ENCODE peak calls at places on chromosomes 11 and 22, in four cellular contexts. G is A549, S is foreskin keratinocyte, O is activated B cell treated with CpG ODN at 0.5 μM for 24 hours. K is an unnamed sample.
A peak's percentile ranks its signal among the peaks of the same experiment; 100 is the strongest.

GRCh38 chr11:2708757-2709281 is 9.0 kb upstream of the KCNQ1OT1 start:
- DNase-seq in O (no peak), S (no peak), G (no peak), K (no peak)

GRCh38 chr11:89521294-89521693 is 30.1 kb upstream of the NOX4 start:
- DNase-seq in O (no peak), G (no peak), S (no peak), K (no peak)

GRCh38 chr11:11587122-11587521 is 34.7 kb downstream of the GALNT18 start:
- DNase-seq in S (no peak), O (no peak), G (no peak), K (no peak)

GRCh38 chr11:11148104-11148509 is 204.9 kb downstream of the CSNK2A3 start:
- DNase-seq in S (peak; percentile 65), O (no peak), G (peak; percentile 29), K (no peak)

GRCh38 chr11:64343740-64344133 is 3.7 kb downstream of the CCDC88B start:
- DNase-seq in O (no peak), S (no peak), G (peak; percentile 52), K (no peak)

GRCh38 chr11:24609778-24610177 is 112.9 kb downstream of the LUZP2 start:
- DNase-seq in O (no peak), S (no peak), G (no peak), K (no peak)

GRCh38 chr11:130947058-130947457 is 30.8 kb upstream of the SNX19 start:
- DNase-seq in O (no peak), S (no peak), G (no peak), K (no peak)

GRCh38 chr22:38462960-38463784 is 4.7 kb upstream of the KDELR3 start:
- DNase-seq in S (no peak), G (no peak), O (no peak), K (no peak)

GRCh38 chr11:94681140-94681539 is 87.0 kb upstream of the AMOTL1 start:
- DNase-seq in G (no peak), O (no peak), S (no peak), K (no peak)

GRCh38 chr11:76835928-76836612 is 24.6 kb upstream of the ACER3 start:
- DNase-seq in G (peak; percentile 64), O (no peak), S (no peak), K (no peak)

GRCh38 chr11:8062781-8063257 is 18.2 kb upstream of the TUB start:
- DNase-seq in O (no peak), G (no peak), S (no peak), K (no peak)

GRCh38 chr11:77027275-77027674 is 6.9 kb upstream of the B3GNT6 start:
- DNase-seq in S (no peak), O (no peak), G (peak; percentile 40), K (no peak)

GRCh38 chr11:121741954-121742361 is 289.2 kb upstream of the SORL1-AS1 start:
- DNase-seq in S (no peak), O (no peak), G (no peak), K (no peak)

GRCh38 chr11:118060081-118060661 is 16.7 kb upstream of the TMPRSS4 start:
- DNase-seq in G (no peak), S (no peak), O (no peak), K (no peak)

GRCh38 chr11:6617315-6617781 is 1.9 kb downstream of the TPP1 start:
- DNase-seq in G (no peak), S (no peak), O (peak; percentile 12), K (peak; percentile 74)

GRCh38 chr11:74925281-74925680 is 23.6 kb downstream of the XRRA1 start:
- DNase-seq in G (no peak), S (no peak), O (no peak), K (no peak)

GRCh38 chr11:111440416-111441205 is 61.5 kb upstream of the POU2AF1 start:
- DNase-seq in O (no peak), S (no peak), G (no peak), K (no peak)

GRCh38 chr11:80843266-80843974 is 1402.6 kb upstream of the TENM4 start:
- DNase-seq in O (no peak), G (no peak), S (no peak), K (no peak)

GRCh38 chr11:108854366-108854765 is 189.5 kb downstream of the DDX10 start:
- DNase-seq in O (no peak), G (no peak), S (no peak), K (no peak)

GRCh38 chr22:42294034-42294985 is 23.9 kb upstream of the TCF20 start:
- DNase-seq in G (peak; percentile 24), O (no peak), S (no peak), K (no peak)

GRCh38 chr11:65418681-65419459 is 3.7 kb upstream of the NEAT1 start:
- DNase-seq in S (peak; percentile 79), G (peak; percentile 98), O (peak; percentile 87), K (peak; percentile 98)
- TF ChIP-seq CTCF in S (no peak), G (no peak), O (no peak), K (no peak)

DNA sequence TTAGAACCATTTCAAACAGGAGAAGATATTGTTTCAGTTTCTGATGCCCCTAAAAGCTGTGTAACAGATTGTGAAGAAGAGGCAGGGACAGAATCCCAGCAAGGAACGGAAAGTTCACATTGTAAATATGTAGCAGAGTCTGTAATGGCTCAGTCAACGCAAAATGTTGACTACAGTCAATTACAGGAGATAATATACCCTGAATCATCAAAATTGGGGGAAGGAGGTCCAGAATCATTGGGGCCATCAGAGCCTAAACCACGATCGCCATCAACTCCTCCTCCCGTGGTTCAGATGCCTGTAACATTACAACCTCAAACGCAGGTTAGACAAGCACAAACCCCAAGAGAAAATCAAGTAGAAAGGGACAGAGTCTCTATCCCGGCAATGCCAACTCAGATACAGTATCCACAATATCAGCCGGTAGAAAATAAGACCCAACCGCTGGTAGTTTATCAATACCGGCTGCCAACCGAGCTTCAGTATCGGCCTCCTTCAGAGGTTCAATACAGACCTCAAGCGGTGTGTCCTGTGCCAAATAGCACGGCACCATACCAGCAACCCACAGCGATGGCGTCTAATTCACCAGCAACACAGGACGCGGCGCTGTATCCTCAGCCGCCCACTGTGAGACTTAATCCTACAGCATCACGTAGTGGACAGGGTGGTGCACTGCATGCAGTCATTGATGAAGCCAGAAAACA is 40.8 kb downstream of the IGLL1 start:
- DNase-seq in S (peak; percentile 20), O (peak; percentile 50), G (peak; percentile 88), K (peak; percentile 70)
- TF ChIP-seq CTCF in S (peak; percentile 98), O (peak; percentile 40), G (peak; percentile 62), K (peak; percentile 70)

GRCh38 chr22:44369241-44369652 is 56.5 kb upstream of the SHISAL1 start:
- DNase-seq in O (no peak), S (no peak), G (no peak), K (peak; percentile 30)
- TF ChIP-seq CTCF in O (no peak), S (peak; percentile 42), G (no peak), K (no peak)

GRCh38 chr11:15943418-15944197 is 412.7 kb downstream of the SOX6 start:
- DNase-seq in O (no peak), G (no peak), S (no peak), K (no peak)
- TF ChIP-seq CTCF in O (no peak), G (no peak), S (no peak), K (no peak)

DNA sequence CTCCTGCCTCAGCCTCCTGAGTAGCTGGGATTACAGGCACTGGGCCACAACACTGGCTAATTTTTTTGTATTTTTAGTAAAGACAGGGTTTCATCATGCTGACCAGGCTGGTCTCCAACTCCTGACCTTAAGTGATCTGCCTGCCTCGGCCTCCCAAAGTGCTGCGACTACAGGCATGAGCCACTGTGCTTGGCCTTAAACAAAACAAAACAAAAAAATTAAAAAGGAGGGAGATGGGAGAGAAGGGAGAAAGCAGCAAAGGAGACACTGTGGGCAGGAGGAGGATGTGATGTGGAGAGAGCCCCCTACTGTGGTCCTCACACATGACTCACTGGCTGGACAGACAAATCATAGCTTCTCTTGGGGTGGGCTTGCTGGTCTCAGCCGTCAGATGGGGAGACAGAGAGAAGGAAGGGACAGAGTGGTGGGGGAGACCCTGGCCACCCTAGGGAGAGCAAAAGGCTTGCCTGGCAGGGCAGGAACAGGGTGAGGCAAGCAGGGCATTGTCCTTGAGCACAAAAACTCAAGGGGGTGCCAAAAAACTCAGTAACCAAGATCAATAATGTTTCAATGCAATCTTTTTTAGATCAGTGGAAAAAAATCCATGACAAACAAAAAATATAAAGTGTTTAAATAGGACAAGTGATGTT is 31.6 kb downstream of the TPST2 start:
- DNase-seq in O (no peak), S (no peak), G (no peak), K (no peak)
- TF ChIP-seq CTCF in O (no peak), S (no peak), G (no peak), K (no peak)

DNA sequence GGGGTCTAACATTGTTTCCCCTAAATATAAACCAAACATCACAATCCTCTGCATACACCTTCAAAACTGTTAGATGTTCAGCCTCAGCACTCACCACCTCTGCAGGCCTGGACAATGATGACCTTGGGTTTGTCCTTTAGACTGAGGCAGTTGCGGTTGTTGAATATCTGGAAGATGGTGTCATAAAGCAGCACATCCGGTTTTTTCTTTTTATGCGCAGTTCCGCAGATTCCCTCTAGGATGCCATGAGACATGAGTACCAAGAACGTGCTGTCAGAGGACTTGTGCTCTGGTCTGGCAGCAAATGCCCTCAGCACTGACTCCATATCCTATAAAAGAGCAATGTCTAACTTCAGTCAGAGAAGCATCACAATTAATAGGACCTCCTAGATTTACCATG is 22.8 kb downstream of the CASP5 start:
- DNase-seq in G (peak; percentile 31), O (no peak), S (no peak), K (no peak)
- TF ChIP-seq CTCF in G (no peak), O (no peak), S (peak; percentile 3), K (no peak)

DNA sequence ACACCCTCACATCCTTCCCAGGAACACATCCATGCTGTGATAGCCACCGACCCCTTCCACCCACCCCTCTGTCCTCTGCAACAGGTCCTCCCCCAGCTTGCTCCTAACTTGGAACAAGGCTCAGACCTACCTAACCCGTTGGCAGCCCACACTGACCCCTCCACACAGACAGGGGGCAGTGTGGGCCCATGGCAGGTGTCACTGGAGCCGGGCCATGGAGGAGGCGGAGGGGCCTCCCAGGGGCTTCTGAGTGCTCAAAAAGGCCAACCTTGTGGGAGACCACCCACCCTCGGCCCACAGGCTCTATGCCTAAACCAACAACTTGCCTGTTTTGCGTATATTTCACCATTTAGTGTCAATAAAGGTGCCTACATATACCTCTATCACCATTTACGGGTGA is 57.0 kb downstream of the CERK start:
- DNase-seq in S (no peak), G (peak; percentile 22), O (no peak), K (no peak)
- TF ChIP-seq CTCF in S (peak; percentile 48), G (no peak), O (no peak), K (peak; percentile 55)

K was measured in CD14-positive monocyte.